ENCODE peak calls at places on chromosomes 16 and 17, in four cellular contexts. A, Q, U and S are unnamed samples.
A peak's percentile ranks its signal among the peaks of the same experiment; 100 is the strongest.

GRCh38 chr17:50114849-50115357 is 15.1 kb downstream of the SAMD14 start:
- DNase-seq in U (peak; percentile 37), Q (no peak), A (no peak), S (peak; percentile 49)

GRCh38 chr17:3738562-3739295 is 15.0 kb downstream of the HASPIN start:
- DNase-seq in U (peak; percentile 26), Q (no peak), A (peak; percentile 64), S (peak; percentile 68)

GRCh38 chr16:27344707-27345106 is 30.9 kb downstream of the IL4R start:
- DNase-seq in Q (no peak), U (no peak), A (no peak), S (no peak)

GRCh38 chr17:76901542-76902197 is 33.5 kb downstream of the MGAT5B start:
- DNase-seq in U (no peak), Q (no peak), A (no peak), S (no peak)

GRCh38 chr17:44273607-44274006 is 5.7 kb upstream of the SLC4A1 start:
- DNase-seq in Q (no peak), U (no peak), A (no peak), S (no peak)

GRCh38 chr17:7308625-7309433 is 1.4 kb downstream of the EIF5A start:
- DNase-seq in U (peak; percentile 66), A (peak; percentile 88), Q (peak; percentile 74), S (peak; percentile 89)

GRCh38 chr16:8377864-8378263 is 212.4 kb downstream of the TMEM114 start:
- DNase-seq in Q (no peak), U (no peak), A (no peak), S (no peak)

GRCh38 chr17:76909971-76910760 is 42.0 kb downstream of the MGAT5B start:
- DNase-seq in Q (no peak), U (peak; percentile 30), A (peak; percentile 42), S (peak; percentile 17)

GRCh38 chr17:57357830-57358426 is 101.6 kb downstream of the MSI2 start:
- DNase-seq in Q (no peak), A (no peak), U (no peak), S (peak; percentile 33)

GRCh38 chr17:5115673-5116651 is at the start of gene USP6:
- DNase-seq in Q (no peak), A (no peak), U (no peak), S (no peak)

GRCh38 chr17:64022631-64023063 is 2.2 kb upstream of the ICAM2 start:
- DNase-seq in A (no peak), U (no peak), Q (no peak), S (no peak)

GRCh38 chr17:64025732-64026294 is 5.4 kb upstream of the ICAM2 start:
- DNase-seq in U (peak; percentile 30), Q (peak; percentile 79), A (peak; percentile 83), S (peak; percentile 87)

GRCh38 chr17:64028874-64029464 is 8.5 kb upstream of the ICAM2 start:
- DNase-seq in A (peak; percentile 63), Q (peak; percentile 54), U (peak; percentile 32), S (peak; percentile 72)

GRCh38 chr17:64024215-64024654 is 3.8 kb upstream of the ICAM2 start:
- DNase-seq in A (no peak), U (no peak), Q (no peak), S (no peak)

DNA sequence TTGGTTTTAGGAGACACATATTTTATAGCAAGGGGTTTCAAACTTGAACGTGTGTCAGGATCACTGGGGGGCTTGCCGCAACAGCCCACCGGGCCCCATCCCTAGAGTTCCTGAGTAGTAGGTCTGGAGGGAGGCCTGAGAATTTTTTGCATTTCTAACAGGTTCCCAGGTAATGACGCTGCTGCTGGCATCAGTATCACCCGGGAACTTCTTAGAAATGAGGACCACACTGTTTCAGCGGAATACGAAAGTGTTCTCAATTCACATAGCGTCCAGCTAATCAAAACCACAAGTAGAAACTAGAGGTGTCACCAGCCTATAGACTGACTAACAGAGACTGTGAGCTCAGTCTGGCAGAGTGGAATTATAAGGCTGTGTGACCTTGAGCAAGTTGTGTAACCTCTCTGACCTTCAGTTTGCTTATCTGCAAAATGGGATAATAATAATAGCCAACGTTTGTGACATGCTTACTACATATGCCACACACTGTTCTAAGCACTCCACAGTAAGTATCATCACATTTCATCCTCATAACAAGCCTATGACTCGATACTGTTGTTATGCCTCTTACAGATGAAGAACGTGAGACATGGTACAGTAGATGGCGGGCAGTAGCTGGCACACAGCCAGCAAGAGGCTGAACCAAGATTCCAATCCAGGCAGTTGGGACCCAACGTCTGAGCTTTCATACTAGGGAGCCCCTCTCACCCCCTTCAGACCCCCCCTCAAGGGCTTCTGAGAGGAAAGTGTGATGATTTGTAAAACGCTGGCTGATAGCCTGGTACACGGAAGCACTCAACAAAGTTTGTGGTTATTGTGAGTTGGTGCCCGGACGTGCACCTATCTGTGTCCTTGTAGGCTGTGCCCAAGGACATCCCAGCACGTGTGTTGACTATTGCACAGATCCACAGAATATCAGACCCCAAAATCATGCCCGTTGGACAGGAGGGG is 4.6 kb upstream of the ICAM2 start:
- DNase-seq in Q (no peak), U (no peak), A (no peak), S (no peak)
- H3K27ac ChIP-seq in Q (peak overlapping the region; percentile 25), U (no peak overlapping the region), A (no peak overlapping the region), S (peak overlapping the region; percentile 29)

DNA sequence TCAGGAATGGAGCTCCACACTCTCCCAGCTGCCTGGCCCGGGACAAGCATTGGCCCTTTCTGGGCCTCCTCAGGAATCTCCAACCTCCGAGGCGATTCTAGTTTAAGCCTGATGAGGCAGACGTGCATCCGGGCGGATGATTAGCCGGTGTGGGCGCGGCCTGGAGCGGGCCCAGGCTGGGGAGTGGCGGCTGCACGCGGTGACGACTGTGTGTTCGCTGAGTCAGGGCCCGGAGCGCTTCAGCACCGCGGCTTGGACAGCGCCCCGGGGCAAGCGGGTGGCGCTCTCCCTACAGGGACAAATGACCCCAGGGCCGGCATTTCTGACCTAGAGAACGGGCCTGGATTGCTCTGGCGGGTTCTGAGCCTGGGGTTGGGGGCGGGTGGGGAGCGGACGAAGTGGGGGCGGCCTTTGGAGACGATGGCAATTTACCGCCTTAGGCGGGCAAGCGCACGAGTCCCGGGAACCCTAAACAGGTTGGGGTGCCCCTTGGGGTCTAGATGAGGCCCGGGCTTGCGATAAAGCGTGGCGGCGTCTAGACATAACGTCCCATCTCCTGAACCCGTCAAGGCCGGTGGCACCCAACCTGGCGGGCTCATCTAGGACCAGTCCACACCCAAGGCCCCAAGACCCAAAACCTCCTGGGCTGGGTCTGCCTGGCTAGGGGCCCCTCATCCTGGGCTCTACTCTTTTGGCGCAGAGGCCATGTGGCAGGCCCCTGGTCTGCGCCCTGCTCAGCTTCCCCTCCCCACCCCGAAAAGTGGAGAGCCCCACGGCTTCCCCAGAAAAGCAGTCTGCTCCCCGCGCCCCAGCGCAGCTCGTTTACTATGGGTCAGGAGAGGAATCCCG is 22.3 kb upstream of the ZNHIT3 start:
- DNase-seq in U (peak; percentile 59), A (peak; percentile 41), Q (peak; percentile 53), S (peak; percentile 69)
- H3K27me3 ChIP-seq in U (peaks cover 9% of the 10 kb centered on the region), A (peaks cover 22% of the 10 kb centered on the region), Q (no peaks in the 10 kb centered on the region), S (peaks cover 78% of the 10 kb centered on the region)

DNA sequence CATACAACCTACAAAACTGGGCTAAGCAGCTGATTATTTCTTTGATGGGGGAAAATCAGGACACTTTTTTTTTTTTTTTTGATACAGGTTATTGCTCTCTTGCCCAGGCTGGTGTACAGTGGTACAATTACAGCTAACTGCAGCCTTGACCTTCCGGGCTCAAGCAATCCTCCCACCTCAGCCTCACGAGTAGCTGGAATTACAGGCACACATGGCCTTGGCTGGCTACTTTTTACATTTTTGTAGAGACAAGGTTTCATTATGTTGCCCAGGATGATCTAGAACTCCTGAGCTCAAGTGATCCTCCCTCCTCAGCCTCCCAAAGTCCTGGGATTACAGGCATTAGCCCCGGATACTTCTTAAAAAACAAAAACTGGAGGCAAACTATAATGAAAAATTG is 20.6 kb upstream of the TMEM97 start:
- DNase-seq in A (no peak), U (no peak), Q (no peak), S (no peak)
- H3K4me3 ChIP-seq in A (no peak overlapping the region), U (no peak overlapping the region), Q (no peak overlapping the region), S (no peak overlapping the region)

DNA sequence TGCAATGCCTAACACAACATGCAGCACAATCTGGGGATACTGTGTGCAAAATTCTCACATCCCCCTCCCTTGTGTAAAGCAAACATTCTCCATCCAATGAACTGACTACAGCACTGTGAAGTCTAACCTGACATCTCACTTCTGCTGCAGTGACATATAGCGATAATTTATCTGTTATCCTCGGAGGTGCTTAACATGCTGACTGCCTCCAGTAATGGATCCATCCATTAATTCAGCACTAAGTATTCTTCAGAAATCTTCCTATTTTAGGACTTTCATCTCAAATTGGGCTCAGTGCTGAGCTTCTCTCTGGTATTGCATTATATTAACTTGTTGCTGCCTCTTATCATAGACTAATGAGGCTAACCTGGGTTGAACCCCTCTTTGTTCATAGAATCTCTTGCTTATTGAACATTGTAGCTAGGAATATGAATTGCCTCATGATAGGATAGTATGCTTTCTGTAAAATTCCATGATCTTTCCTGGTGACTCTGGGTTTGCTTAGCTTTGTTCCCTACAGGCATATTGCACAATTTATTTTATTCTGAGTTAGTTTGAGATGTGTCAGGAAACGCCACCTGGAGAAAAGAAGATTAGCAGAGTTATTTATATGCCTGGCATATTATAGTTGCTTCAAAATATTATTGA is 187.9 kb downstream of the CNTNAP4 start:
- DNase-seq in U (no peak), A (no peak), Q (no peak), S (no peak)
- H3K27ac ChIP-seq in U (no peak overlapping the region), A (no peak overlapping the region), Q (no peak overlapping the region), S (no peak overlapping the region)

GRCh38 chr17:37769050-37769449 is 24.2 kb upstream of the HNF1B start:
- DNase-seq in Q (no peak), U (no peak), A (no peak), S (no peak)
- H3K27me3 ChIP-seq in Q (no peaks in the 10 kb centered on the region), U (no peaks in the 10 kb centered on the region), A (no peaks in the 10 kb centered on the region), S (no peaks in the 10 kb centered on the region)